ENCODE peak calls at places on chromosomes 7 and 10, in six cellular contexts. One of them, this sample, is unnamed.

GRCh38 chr7:111827863-111828504 is 265.7 kb upstream of the IMMP2L start:
- DNase-seq in fibroblast of lung: peak
- DNase-seq in HepG2: no peak
- DNase-seq in HCT116: no peak
- DNase-seq in neural progenitor cell: no peak
- DNase-seq in hepatocyte: peak
- DNase-seq in this sample: no peak

GRCh38 chr10:100739516-100740368 is 5.6 kb upstream of the PAX2 start:
- DNase-seq in HepG2: peak
- DNase-seq in neural progenitor cell: peak
- DNase-seq in hepatocyte: peak
- DNase-seq in fibroblast of lung: no peak
- DNase-seq in HCT116: no peak
- DNase-seq in this sample: no peak

GRCh38 chr7:67487316-67487715 is 490.7 kb downstream of the TYW1 start:
- DNase-seq in hepatocyte: no peak
- DNase-seq in HepG2: no peak
- DNase-seq in fibroblast of lung: peak
- DNase-seq in neural progenitor cell: no peak
- DNase-seq in HCT116: no peak
- DNase-seq in this sample: no peak

GRCh38 chr10:124802313-124802675 is 675 bp downstream of the ABRAXAS2 start:
- DNase-seq in HepG2: no peak
- DNase-seq in neural progenitor cell: no peak
- DNase-seq in HCT116: no peak
- DNase-seq in hepatocyte: no peak
- DNase-seq in fibroblast of lung: no peak
- DNase-seq in this sample: no peak

GRCh38 chr7:130960208-130960988 is 226.4 kb upstream of the KLF14 start:
- DNase-seq in hepatocyte: peak
- DNase-seq in HepG2: no peak
- DNase-seq in neural progenitor cell: no peak
- DNase-seq in fibroblast of lung: peak
- DNase-seq in HCT116: peak
- DNase-seq in this sample: peak

GRCh38 chr7:30241767-30242166 is 42.6 kb upstream of the ZNRF2 start:
- DNase-seq in hepatocyte: no peak
- DNase-seq in neural progenitor cell: no peak
- DNase-seq in HCT116: no peak
- DNase-seq in fibroblast of lung: peak
- DNase-seq in HepG2: no peak
- DNase-seq in this sample: no peak

GRCh38 chr10:23656735-23657134 is 217.9 kb downstream of the OTUD1 start:
- DNase-seq in neural progenitor cell: peak
- DNase-seq in fibroblast of lung: no peak
- DNase-seq in HepG2: no peak
- DNase-seq in hepatocyte: peak
- DNase-seq in HCT116: no peak
- DNase-seq in this sample: peak

GRCh38 chr7:43700059-43700501 is 29.2 kb downstream of the COA1 start:
- DNase-seq in fibroblast of lung: peak
- DNase-seq in hepatocyte: peak
- DNase-seq in HepG2: peak
- DNase-seq in HCT116: peak
- DNase-seq in neural progenitor cell: peak
- DNase-seq in this sample: peak

GRCh38 chr7:46492460-46492859 is 571.4 kb upstream of the IGFBP3 start:
- DNase-seq in fibroblast of lung: no peak
- DNase-seq in HepG2: no peak
- DNase-seq in neural progenitor cell: no peak
- DNase-seq in HCT116: no peak
- DNase-seq in hepatocyte: no peak
- DNase-seq in this sample: no peak

GRCh38 chr7:92051655-92052054 is 82.6 kb downstream of the CYP51A1 start:
- DNase-seq in neural progenitor cell: no peak
- DNase-seq in HepG2: no peak
- DNase-seq in fibroblast of lung: no peak
- DNase-seq in HCT116: no peak
- DNase-seq in hepatocyte: no peak
- DNase-seq in this sample: no peak

GRCh38 chr10:47458466-47459154 is 25.3 kb downstream of the ANXA8 start:
- DNase-seq in fibroblast of lung: peak
- DNase-seq in neural progenitor cell: no peak
- DNase-seq in HepG2: no peak
- DNase-seq in HCT116: no peak
- DNase-seq in hepatocyte: peak
- DNase-seq in this sample: no peak

GRCh38 chr7:104328970-104329825 is 795 bp downstream of the LHFPL3 start:
- DNase-seq in hepatocyte: peak
- DNase-seq in HepG2: no peak
- DNase-seq in HCT116: no peak
- DNase-seq in neural progenitor cell: peak
- DNase-seq in fibroblast of lung: no peak
- DNase-seq in this sample: no peak
- TF ChIP-seq EZH2 in hepatocyte: peak
- TF ChIP-seq EZH2 in HepG2: no peak
- TF ChIP-seq EZH2 in HCT116: no peak
- TF ChIP-seq EZH2 in neural progenitor cell: peak
- TF ChIP-seq EZH2 in fibroblast of lung: peak
- TF ChIP-seq EZH2 in this sample: no peak

GRCh38 chr10:91042069-91042468 is 121.2 kb upstream of the ANKRD1 start:
- DNase-seq in HCT116: no peak
- DNase-seq in hepatocyte: no peak
- DNase-seq in HepG2: no peak
- DNase-seq in neural progenitor cell: no peak
- DNase-seq in fibroblast of lung: no peak
- DNase-seq in this sample: no peak

GRCh38 chr10:91043173-91043910 is 122.5 kb upstream of the ANKRD1 start:
- DNase-seq in HepG2: peak
- DNase-seq in HCT116: peak
- DNase-seq in hepatocyte: peak
- DNase-seq in neural progenitor cell: peak
- DNase-seq in fibroblast of lung: no peak
- DNase-seq in this sample: peak

GRCh38 chr10:91036807-91037405 is 116.0 kb upstream of the ANKRD1 start:
- DNase-seq in hepatocyte: no peak
- DNase-seq in HepG2: no peak
- DNase-seq in neural progenitor cell: no peak
- DNase-seq in HCT116: no peak
- DNase-seq in fibroblast of lung: peak
- DNase-seq in this sample: no peak

GRCh38 chr10:91035650-91036292 is 114.9 kb upstream of the ANKRD1 start:
- DNase-seq in hepatocyte: no peak
- DNase-seq in fibroblast of lung: no peak
- DNase-seq in HCT116: no peak
- DNase-seq in HepG2: no peak
- DNase-seq in neural progenitor cell: no peak
- DNase-seq in this sample: no peak

GRCh38 chr10:91040343-91040742 is 119.5 kb upstream of the ANKRD1 start:
- DNase-seq in fibroblast of lung: no peak
- DNase-seq in HepG2: no peak
- DNase-seq in hepatocyte: no peak
- DNase-seq in HCT116: no peak
- DNase-seq in neural progenitor cell: no peak
- DNase-seq in this sample: no peak
- H3K27ac ChIP-seq in fibroblast of lung: no peak
- H3K27ac ChIP-seq in HepG2: no peak
- H3K27ac ChIP-seq in hepatocyte: no peak
- H3K27ac ChIP-seq in HCT116: no peak
- H3K27ac ChIP-seq in neural progenitor cell: no peak
- H3K27ac ChIP-seq in this sample: no peak

GRCh38 chr10:111989136-111990050 is 194.2 kb downstream of the GPAM start:
- DNase-seq in fibroblast of lung: no peak
- DNase-seq in HCT116: no peak
- DNase-seq in hepatocyte: no peak
- DNase-seq in HepG2: no peak
- DNase-seq in neural progenitor cell: no peak
- DNase-seq in this sample: no peak

GRCh38 chr10:111986079-111986478 is 197.5 kb downstream of the GPAM start:
- DNase-seq in hepatocyte: no peak
- DNase-seq in neural progenitor cell: no peak
- DNase-seq in HepG2: no peak
- DNase-seq in fibroblast of lung: no peak
- DNase-seq in HCT116: no peak
- DNase-seq in this sample: no peak

GRCh38 chr10:111993872-111994426 is 189.6 kb downstream of the GPAM start:
- DNase-seq in neural progenitor cell: no peak
- DNase-seq in hepatocyte: no peak
- DNase-seq in fibroblast of lung: no peak
- DNase-seq in HepG2: no peak
- DNase-seq in HCT116: no peak
- DNase-seq in this sample: no peak

GRCh38 chr10:111993321-111993720 is 190.2 kb downstream of the GPAM start:
- DNase-seq in fibroblast of lung: no peak
- DNase-seq in HCT116: no peak
- DNase-seq in HepG2: no peak
- DNase-seq in hepatocyte: no peak
- DNase-seq in neural progenitor cell: no peak
- DNase-seq in this sample: no peak

DNA sequence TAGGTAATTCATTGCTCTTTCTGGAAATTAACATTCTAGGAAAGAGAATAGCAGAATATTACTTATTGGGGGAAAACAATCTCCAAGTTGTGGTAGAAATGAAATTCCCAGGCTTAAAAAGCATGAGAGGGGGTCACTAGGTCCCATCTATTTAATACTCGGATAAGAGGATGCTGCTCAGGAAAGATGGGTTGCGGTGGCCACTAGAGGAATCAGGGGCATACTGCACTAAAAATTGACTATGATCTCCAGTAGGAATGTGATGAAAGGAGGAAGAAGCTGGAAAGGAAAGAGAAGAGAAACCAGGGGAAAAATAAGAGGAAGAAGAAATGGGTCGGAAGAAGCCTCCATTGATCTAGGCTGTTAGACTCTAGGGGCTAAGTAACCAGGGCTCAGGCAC is 192.8 kb downstream of the GPAM start:
- DNase-seq in neural progenitor cell: peak
- DNase-seq in fibroblast of lung: no peak
- DNase-seq in hepatocyte: no peak
- DNase-seq in HCT116: no peak
- DNase-seq in HepG2: no peak
- DNase-seq in this sample: no peak
- TF ChIP-seq CTCF in neural progenitor cell: peak
- TF ChIP-seq CTCF in fibroblast of lung: no peak
- TF ChIP-seq CTCF in hepatocyte: peak
- TF ChIP-seq CTCF in HCT116: peak
- TF ChIP-seq CTCF in HepG2: no peak
- TF ChIP-seq CTCF in this sample: no peak

GRCh38 chr7:101171442-101171837 is 6.1 kb upstream of the VGF start:
- DNase-seq in HCT116: no peak
- DNase-seq in HepG2: no peak
- DNase-seq in neural progenitor cell: peak
- DNase-seq in hepatocyte: no peak
- DNase-seq in fibroblast of lung: no peak
- DNase-seq in this sample: no peak

GRCh38 chr7:101169838-101170531 is 4.6 kb upstream of the VGF start:
- DNase-seq in neural progenitor cell: peak
- DNase-seq in fibroblast of lung: peak
- DNase-seq in hepatocyte: peak
- DNase-seq in HepG2: peak
- DNase-seq in HCT116: no peak
- DNase-seq in this sample: peak

GRCh38 chr7:101169110-101169837 is 3.9 kb upstream of the VGF start:
- DNase-seq in fibroblast of lung: no peak
- DNase-seq in hepatocyte: no peak
- DNase-seq in HCT116: no peak
- DNase-seq in HepG2: no peak
- DNase-seq in neural progenitor cell: no peak
- DNase-seq in this sample: no peak

GRCh38 chr7:101172005-101172853 is 6.9 kb upstream of the VGF start:
- DNase-seq in hepatocyte: no peak
- DNase-seq in HepG2: no peak
- DNase-seq in neural progenitor cell: peak
- DNase-seq in HCT116: no peak
- DNase-seq in fibroblast of lung: no peak
- DNase-seq in this sample: peak

GRCh38 chr7:101170617-101171441 is 5.5 kb upstream of the VGF start:
- DNase-seq in HepG2: no peak
- DNase-seq in HCT116: no peak
- DNase-seq in fibroblast of lung: no peak
- DNase-seq in hepatocyte: no peak
- DNase-seq in neural progenitor cell: no peak
- DNase-seq in this sample: no peak
- TF ChIP-seq EZH2 in HepG2: no peak
- TF ChIP-seq EZH2 in HCT116: no peak
- TF ChIP-seq EZH2 in fibroblast of lung: peak
- TF ChIP-seq EZH2 in hepatocyte: peak
- TF ChIP-seq EZH2 in neural progenitor cell: peak
- TF ChIP-seq EZH2 in this sample: no peak

This sample was measured in MM.1S.